ENCODE peak calls at places on chromosomes 5 and 9, in four cellular contexts. One of them, this sample, is unnamed.

GRCh38 chr5:95779611-95780010 is 42.9 kb downstream of the GLRX start:
- DNase-seq in H9: no peak
- DNase-seq in astrocyte of the cerebellum: no peak
- DNase-seq in GM10248: no peak
- DNase-seq in this sample: no peak

GRCh38 chr5:137613554-137614265 is 114.6 kb upstream of the SPOCK1 start:
- DNase-seq in GM10248: no peak
- DNase-seq in H9: no peak
- DNase-seq in astrocyte of the cerebellum: no peak
- DNase-seq in this sample: no peak

GRCh38 chr5:148974638-148975330 is 88.1 kb downstream of the SH3TC2 start:
- DNase-seq in GM10248: no peak
- DNase-seq in H9: no peak
- DNase-seq in astrocyte of the cerebellum: no peak
- DNase-seq in this sample: no peak

GRCh38 chr5:90878081-90878480 is 319.5 kb downstream of the ADGRV1 start:
- DNase-seq in H9: no peak
- DNase-seq in astrocyte of the cerebellum: no peak
- DNase-seq in GM10248: no peak
- DNase-seq in this sample: no peak

GRCh38 chr5:1507457-1507856 is 16.3 kb downstream of the LPCAT1 start:
- DNase-seq in GM10248: no peak
- DNase-seq in H9: no peak
- DNase-seq in astrocyte of the cerebellum: no peak
- DNase-seq in this sample: no peak

GRCh38 chr9:111108946-111109345 is 70.7 kb upstream of the LPAR1 start:
- DNase-seq in H9: no peak
- DNase-seq in astrocyte of the cerebellum: no peak
- DNase-seq in GM10248: no peak
- DNase-seq in this sample: no peak

GRCh38 chr5:149205625-149206523 is 64.6 kb downstream of the ABLIM3 start:
- DNase-seq in H9: no peak
- DNase-seq in GM10248: no peak
- DNase-seq in astrocyte of the cerebellum: peak; percentile 58
- DNase-seq in this sample: no peak

GRCh38 chr5:105530716-105531261 is 1968.2 kb upstream of the NUDT12 start:
- DNase-seq in astrocyte of the cerebellum: no peak
- DNase-seq in H9: no peak
- DNase-seq in GM10248: no peak
- DNase-seq in this sample: no peak

GRCh38 chr5:27465140-27465539 is 426.8 kb upstream of the CDH9 start:
- DNase-seq in astrocyte of the cerebellum: no peak
- DNase-seq in H9: no peak
- DNase-seq in GM10248: no peak
- DNase-seq in this sample: no peak

GRCh38 chr5:93606384-93606752 is 23.3 kb downstream of the NR2F1 start:
- DNase-seq in GM10248: no peak
- DNase-seq in H9: no peak
- DNase-seq in astrocyte of the cerebellum: no peak
- DNase-seq in this sample: no peak

GRCh38 chr9:24041294-24041693 is 215.3 kb upstream of the ELAVL2 start:
- DNase-seq in H9: no peak
- DNase-seq in astrocyte of the cerebellum: no peak
- DNase-seq in GM10248: no peak
- DNase-seq in this sample: no peak

GRCh38 chr9:85237478-85237877 is 504.3 kb downstream of the AGTPBP1 start:
- DNase-seq in astrocyte of the cerebellum: peak; percentile 81
- DNase-seq in H9: no peak
- DNase-seq in GM10248: no peak
- DNase-seq in this sample: no peak

GRCh38 chr9:108885643-108886348 is 23.7 kb downstream of the ACTL7A start:
- DNase-seq in astrocyte of the cerebellum: peak; percentile 50
- DNase-seq in GM10248: peak; percentile 74
- DNase-seq in H9: no peak
- DNase-seq in this sample: peak; percentile 83

GRCh38 chr5:155728857-155729683 is 597.9 kb upstream of the SGCD start:
- DNase-seq in H9: peak; percentile 53
- DNase-seq in GM10248: no peak
- DNase-seq in astrocyte of the cerebellum: no peak
- DNase-seq in this sample: no peak

GRCh38 chr9:105127863-105128220 is 116.6 kb upstream of the SLC44A1 start:
- DNase-seq in astrocyte of the cerebellum: no peak
- DNase-seq in H9: no peak
- DNase-seq in GM10248: peak; percentile 31
- DNase-seq in this sample: no peak

GRCh38 chr9:79684711-79685575 is 113.2 kb downstream of the TLE4 start:
- DNase-seq in H9: no peak
- DNase-seq in GM10248: no peak
- DNase-seq in astrocyte of the cerebellum: no peak
- DNase-seq in this sample: no peak

GRCh38 chr5:5364932-5365331 is 57.5 kb upstream of the ICE1 start:
- DNase-seq in GM10248: peak; percentile 39
- DNase-seq in H9: no peak
- DNase-seq in astrocyte of the cerebellum: no peak
- DNase-seq in this sample: no peak

GRCh38 chr5:149134778-149135169 is 6.5 kb upstream of the ABLIM3 start:
- DNase-seq in astrocyte of the cerebellum: no peak
- DNase-seq in H9: no peak
- DNase-seq in GM10248: no peak
- DNase-seq in this sample: no peak

GRCh38 chr9:128651798-128652197 is 4.8 kb downstream of the DYNC2I2 start:
- DNase-seq in H9: no peak
- DNase-seq in GM10248: no peak
- DNase-seq in astrocyte of the cerebellum: no peak
- DNase-seq in this sample: no peak

GRCh38 chr9:130022566-130023146 is 20.3 kb downstream of the FNBP1 start:
- DNase-seq in GM10248: no peak
- DNase-seq in astrocyte of the cerebellum: no peak
- DNase-seq in H9: no peak
- DNase-seq in this sample: no peak

GRCh38 chr5:20231040-20231439 is 243.0 kb upstream of the CDH18 start:
- DNase-seq in H9: no peak
- DNase-seq in GM10248: no peak
- DNase-seq in astrocyte of the cerebellum: no peak
- DNase-seq in this sample: no peak

GRCh38 chr9:123536455-123536868 is 180.5 kb downstream of the CRB2 start:
- DNase-seq in H9: no peak
- DNase-seq in astrocyte of the cerebellum: no peak
- DNase-seq in GM10248: peak; percentile 51
- DNase-seq in this sample: no peak

This sample was measured in NCI-H510A.